ENCODE peak calls at places on chromosomes 6 and 20, in seven cellular contexts. C is non-pigmented ciliary epithelial cell; O is GM20000; Z is choroid plexus epithelial cell; M is naive thymus-derived CD8-positive, alpha-beta T cell; L is Karpas-422; G is heart left ventricle. S is an unnamed sample.

GRCh38 chr6:129860901-129861665 is at the start of gene TMEM244:
- DNase-seq in C (no peak), O (no peak), Z (peak), M (peak), L (no peak), G (no peak), S (no peak)

GRCh38 chr6:73389854-73390253 is 4.8 kb upstream of the DDX43 start:
- DNase-seq in C (no peak), O (no peak), Z (no peak), M (no peak), L (no peak), G (no peak), S (no peak)

GRCh38 chr20:25495189-25495824 is 87.8 kb downstream of the GINS1 start:
- DNase-seq in C (no peak), O (no peak), Z (no peak), M (no peak), L (no peak), G (no peak), S (no peak)

GRCh38 chr6:814378-815347 is 121.7 kb upstream of the EXOC2 start:
- DNase-seq in C (no peak), O (no peak), Z (no peak), M (no peak), L (no peak), G (no peak), S (no peak)

GRCh38 chr20:17699931-17700351 is at the start of gene BANF2:
- DNase-seq in C (no peak), O (no peak), Z (no peak), M (no peak), L (no peak), G (no peak), S (no peak)

GRCh38 chr6:42068872-42069522 is 18.7 kb downstream of the TAF8 start:
- DNase-seq in C (no peak), O (no peak), Z (no peak), M (no peak), L (no peak), G (no peak), S (no peak)

GRCh38 chr20:48397689-48398005 is 430.2 kb downstream of the PREX1 start:
- DNase-seq in C (no peak), O (no peak), Z (no peak), M (no peak), L (no peak), G (peak), S (no peak)

GRCh38 chr20:61954276-61955021 is 111.2 kb downstream of the TAF4 start:
- DNase-seq in C (no peak), O (no peak), Z (no peak), M (no peak), L (no peak), G (no peak), S (no peak)

GRCh38 chr6:105493776-105494175 is 90.9 kb upstream of the PREP start:
- DNase-seq in C (no peak), O (no peak), Z (no peak), M (no peak), L (no peak), G (no peak), S (no peak)

S was measured in ecto neural progenitor cell.